ENCODE peak calls at places on chromosomes 2 and 18, in four cellular contexts. V is NCI-H446 treated with DMSO at 0.1 percent for 48 hours, L is astrocyte of the spinal cord, Z is heart right ventricle. B is an unnamed sample.

GRCh38 chr2:75311993-75312392 is 112.7 kb upstream of the TACR1 start:
- DNase-seq in V (no peak), L (no peak), Z (no peak), B (no peak)

GRCh38 chr2:241137276-241138190 is 11.7 kb downstream of the PASK start:
- DNase-seq in Z (no peak), L (no peak), V (no peak), B (no peak)

GRCh38 chr18:22559414-22560282 is 141.9 kb upstream of the CTAGE1 start:
- DNase-seq in Z (peak; percentile 74), L (peak; percentile 58), V (no peak), B (no peak)

GRCh38 chr18:44729631-44730101 is 49.0 kb downstream of the SETBP1 start:
- DNase-seq in Z (no peak), V (no peak), L (peak; percentile 86), B (no peak)

GRCh38 chr2:161418715-161419337 is 2.7 kb downstream of the TBR1 start:
- DNase-seq in Z (peak; percentile 11), V (no peak), L (peak; percentile 12), B (peak; percentile 61)

GRCh38 chr2:183606022-183606717 is 481.9 kb downstream of the NUP35 start:
- DNase-seq in V (no peak), L (no peak), Z (no peak), B (no peak)

GRCh38 chr18:6004683-6005082 is 109.4 kb upstream of the TMEM200C start:
- DNase-seq in V (no peak), L (no peak), Z (no peak), B (no peak)

GRCh38 chr2:183260527-183260926 is 136.3 kb downstream of the NUP35 start:
- DNase-seq in Z (no peak), V (no peak), L (no peak), B (no peak)

GRCh38 chr18:50849448-50849847 is 29.5 kb upstream of the ME2 start:
- DNase-seq in V (no peak), Z (no peak), L (no peak), B (no peak)

GRCh38 chr2:72140621-72140960 is 7.1 kb downstream of the CYP26B1 start:
- DNase-seq in Z (no peak), L (no peak), V (no peak), B (no peak)

GRCh38 chr2:150663143-150663542 is 175.7 kb upstream of the RND3 start:
- DNase-seq in L (peak; percentile 77), Z (no peak), V (no peak), B (no peak)

GRCh38 chr2:215711484-215712034 is 275.7 kb upstream of the FN1 start:
- DNase-seq in Z (no peak), V (no peak), L (peak; percentile 68), B (no peak)

GRCh38 chr2:72204782-72205545 is 57.3 kb upstream of the CYP26B1 start:
- DNase-seq in L (peak; percentile 22), Z (no peak), V (no peak), B (no peak)